ENCODE peak calls at places on chromosomes 16 and 17, in eight cellular contexts. One of them, this sample, is unnamed.

GRCh38 chr16:57993452-57993851 is 7.0 kb downstream of the ZNF319 start:
- DNase-seq in AG04449: no peak
- DNase-seq in BE2C: peak; percentile 10
- DNase-seq in heart right ventricle: no peak
- DNase-seq in choroid plexus epithelial cell: no peak
- DNase-seq in psoas muscle: no peak
- DNase-seq in breast epithelium: no peak
- DNase-seq in neural progenitor cell: no peak
- DNase-seq in this sample: no peak

GRCh38 chr16:11050954-11051353 is 106.6 kb downstream of the CLEC16A start:
- DNase-seq in AG04449: no peak
- DNase-seq in BE2C: no peak
- DNase-seq in heart right ventricle: no peak
- DNase-seq in choroid plexus epithelial cell: no peak
- DNase-seq in psoas muscle: no peak
- DNase-seq in breast epithelium: no peak
- DNase-seq in neural progenitor cell: no peak
- DNase-seq in this sample: no peak

GRCh38 chr17:57259817-57260216 is 3.5 kb downstream of the MSI2 start:
- DNase-seq in AG04449: no peak
- DNase-seq in BE2C: no peak
- DNase-seq in heart right ventricle: no peak
- DNase-seq in choroid plexus epithelial cell: no peak
- DNase-seq in psoas muscle: no peak
- DNase-seq in breast epithelium: no peak
- DNase-seq in neural progenitor cell: no peak
- DNase-seq in this sample: no peak

GRCh38 chr17:82963104-82963950 is 116.1 kb upstream of the METRNL start:
- DNase-seq in AG04449: no peak
- DNase-seq in BE2C: peak; percentile 80
- DNase-seq in heart right ventricle: peak; percentile 83
- DNase-seq in choroid plexus epithelial cell: peak; percentile 80
- DNase-seq in psoas muscle: peak; percentile 88
- DNase-seq in breast epithelium: peak; percentile 47
- DNase-seq in neural progenitor cell: peak; percentile 86
- DNase-seq in this sample: peak; percentile 73

GRCh38 chr17:49148171-49148570 is 15.6 kb downstream of the B4GALNT2 start:
- DNase-seq in AG04449: no peak
- DNase-seq in BE2C: no peak
- DNase-seq in heart right ventricle: no peak
- DNase-seq in choroid plexus epithelial cell: no peak
- DNase-seq in psoas muscle: no peak
- DNase-seq in breast epithelium: no peak
- DNase-seq in neural progenitor cell: no peak
- DNase-seq in this sample: no peak

GRCh38 chr16:58591083-58591482 is 38.5 kb downstream of the CNOT1 start:
- DNase-seq in AG04449: no peak
- DNase-seq in BE2C: no peak
- DNase-seq in heart right ventricle: no peak
- DNase-seq in choroid plexus epithelial cell: no peak
- DNase-seq in psoas muscle: no peak
- DNase-seq in breast epithelium: no peak
- DNase-seq in neural progenitor cell: no peak
- DNase-seq in this sample: no peak

GRCh38 chr17:73678999-73679398 is 34.8 kb upstream of the SDK2 start:
- DNase-seq in AG04449: no peak
- DNase-seq in BE2C: no peak
- DNase-seq in heart right ventricle: no peak
- DNase-seq in choroid plexus epithelial cell: no peak
- DNase-seq in psoas muscle: no peak
- DNase-seq in breast epithelium: no peak
- DNase-seq in neural progenitor cell: no peak
- DNase-seq in this sample: no peak

GRCh38 chr17:82180776-82181528 is 31.7 kb downstream of the CCDC57 start:
- DNase-seq in AG04449: no peak
- DNase-seq in BE2C: no peak
- DNase-seq in heart right ventricle: no peak
- DNase-seq in choroid plexus epithelial cell: no peak
- DNase-seq in psoas muscle: no peak
- DNase-seq in breast epithelium: no peak
- DNase-seq in neural progenitor cell: no peak
- DNase-seq in this sample: no peak

GRCh38 chr17:27540300-27541105 is 84.3 kb downstream of the KSR1 start:
- DNase-seq in AG04449: peak; percentile 99
- DNase-seq in BE2C: no peak
- DNase-seq in heart right ventricle: peak; percentile 73
- DNase-seq in choroid plexus epithelial cell: peak; percentile 100
- DNase-seq in psoas muscle: peak; percentile 85
- DNase-seq in breast epithelium: peak; percentile 75
- DNase-seq in neural progenitor cell: no peak
- DNase-seq in this sample: no peak

GRCh38 chr16:10180771-10181163 is 1.5 kb downstream of the GRIN2A start:
- DNase-seq in AG04449: no peak
- DNase-seq in BE2C: peak; percentile 53
- DNase-seq in heart right ventricle: peak; percentile 13
- DNase-seq in choroid plexus epithelial cell: no peak
- DNase-seq in psoas muscle: no peak
- DNase-seq in breast epithelium: no peak
- DNase-seq in neural progenitor cell: peak; percentile 91
- DNase-seq in this sample: peak; percentile 90

DNA sequence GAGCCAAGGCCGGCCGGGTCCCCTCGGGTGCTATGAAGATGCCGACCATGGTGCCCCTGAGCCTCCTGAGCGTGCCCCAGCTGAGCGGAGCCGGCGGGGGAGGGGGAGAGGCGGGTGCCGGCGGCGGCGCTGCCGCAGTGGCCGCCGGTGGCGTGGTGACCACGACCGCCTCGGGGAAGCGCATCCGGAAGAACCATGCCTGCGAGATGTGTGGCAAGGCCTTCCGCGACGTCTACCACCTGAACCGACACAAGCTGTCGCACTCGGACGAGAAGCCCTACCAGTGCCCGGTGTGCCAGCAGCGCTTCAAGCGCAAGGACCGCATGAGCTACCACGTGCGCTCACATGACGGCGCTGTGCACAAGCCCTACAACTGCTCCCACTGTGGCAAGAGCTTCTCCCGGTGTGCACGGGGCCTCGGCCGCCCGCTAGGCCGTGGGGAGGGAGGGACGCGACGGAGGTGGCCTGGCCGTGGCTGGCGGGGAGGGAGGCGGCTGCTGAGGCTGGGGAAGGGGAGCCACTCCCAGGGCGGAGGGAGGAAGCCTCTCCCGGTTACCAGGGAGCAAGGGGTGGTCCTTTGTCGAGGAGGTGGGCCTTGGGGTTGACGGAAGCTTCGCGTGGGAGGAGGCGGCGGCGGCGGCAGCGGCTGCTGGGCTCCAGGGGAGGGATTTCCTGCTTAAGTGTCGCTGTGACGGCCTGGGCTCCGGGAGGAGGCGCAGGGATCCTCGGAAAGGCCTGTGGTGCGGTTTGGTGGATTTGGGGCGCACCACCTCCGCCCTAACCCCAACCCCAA is 1.3 kb downstream of the MAZ start:
- DNase-seq in AG04449: peak; percentile 61
- DNase-seq in BE2C: peak; percentile 93
- DNase-seq in heart right ventricle: peak; percentile 95
- DNase-seq in choroid plexus epithelial cell: peak; percentile 95
- DNase-seq in psoas muscle: peak; percentile 94
- DNase-seq in breast epithelium: peak; percentile 91
- DNase-seq in neural progenitor cell: peak; percentile 89
- DNase-seq in this sample: peak; percentile 79
- TF ChIP-seq CTCF in AG04449: peak; percentile 78
- TF ChIP-seq CTCF in BE2C: peak; percentile 63
- TF ChIP-seq CTCF in heart right ventricle: peak; percentile 61
- TF ChIP-seq CTCF in choroid plexus epithelial cell: peak; percentile 46
- TF ChIP-seq CTCF in psoas muscle: peak; percentile 32
- TF ChIP-seq CTCF in breast epithelium: peak; percentile 13
- TF ChIP-seq CTCF in neural progenitor cell: peak; percentile 55
- TF ChIP-seq CTCF in this sample: peak; percentile 43

DNA sequence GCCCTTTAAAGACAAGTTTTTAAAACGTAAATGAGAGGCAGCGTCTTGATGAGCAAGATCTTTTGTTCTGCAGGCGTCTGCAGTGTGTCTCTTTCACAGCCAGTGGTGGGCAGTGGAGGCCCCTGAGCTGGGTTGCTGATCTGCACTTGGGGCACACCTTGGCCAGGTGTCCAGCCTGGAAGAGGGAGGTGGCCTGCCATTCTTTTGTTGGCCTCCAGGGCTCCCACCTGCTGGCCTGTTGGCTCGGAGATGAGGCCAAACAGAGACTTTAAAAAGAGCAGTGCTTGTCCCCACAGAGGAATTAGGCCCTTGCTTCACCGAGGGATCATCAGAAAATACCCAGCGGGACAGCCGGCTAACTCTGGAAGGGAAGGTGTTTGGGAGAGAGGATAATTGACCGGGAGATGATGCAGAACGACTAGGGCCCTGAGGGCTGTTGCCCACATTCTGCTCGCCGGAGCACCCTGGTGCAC is 145.9 kb upstream of the PLCG2 start:
- DNase-seq in AG04449: no peak
- DNase-seq in BE2C: no peak
- DNase-seq in heart right ventricle: no peak
- DNase-seq in choroid plexus epithelial cell: no peak
- DNase-seq in psoas muscle: no peak
- DNase-seq in breast epithelium: no peak
- DNase-seq in neural progenitor cell: peak; percentile 46
- DNase-seq in this sample: no peak
- TF ChIP-seq CTCF in AG04449: no peak
- TF ChIP-seq CTCF in BE2C: no peak
- TF ChIP-seq CTCF in heart right ventricle: no peak
- TF ChIP-seq CTCF in choroid plexus epithelial cell: peak; percentile 35
- TF ChIP-seq CTCF in psoas muscle: no peak
- TF ChIP-seq CTCF in breast epithelium: peak; percentile 28
- TF ChIP-seq CTCF in neural progenitor cell: peak; percentile 34
- TF ChIP-seq CTCF in this sample: peak; percentile 29

DNA sequence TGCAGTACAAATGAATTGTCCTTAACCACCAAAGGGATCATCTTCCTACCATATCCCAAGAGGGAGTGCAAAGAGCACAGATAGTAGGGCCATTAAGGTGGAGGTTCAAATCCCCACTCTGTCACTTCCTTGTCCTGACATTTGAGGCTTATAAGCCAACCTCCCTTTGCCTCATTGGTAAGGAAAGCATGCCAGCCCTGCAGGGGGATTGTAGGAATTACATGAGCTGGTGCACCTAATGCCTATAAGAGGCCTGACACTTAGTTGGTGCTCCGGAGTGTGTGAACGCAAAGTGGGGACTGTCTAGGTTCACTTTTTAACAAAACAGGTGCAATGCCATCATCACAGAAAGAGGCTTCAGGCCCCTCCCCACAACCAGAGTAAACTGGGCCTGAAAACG is 374.4 kb downstream of the SNX29 start:
- DNase-seq in AG04449: no peak
- DNase-seq in BE2C: no peak
- DNase-seq in heart right ventricle: no peak
- DNase-seq in choroid plexus epithelial cell: no peak
- DNase-seq in psoas muscle: no peak
- DNase-seq in breast epithelium: no peak
- DNase-seq in neural progenitor cell: peak; percentile 20
- DNase-seq in this sample: no peak
- TF ChIP-seq CTCF in AG04449: no peak
- TF ChIP-seq CTCF in BE2C: no peak
- TF ChIP-seq CTCF in heart right ventricle: no peak
- TF ChIP-seq CTCF in choroid plexus epithelial cell: no peak
- TF ChIP-seq CTCF in psoas muscle: no peak
- TF ChIP-seq CTCF in breast epithelium: no peak
- TF ChIP-seq CTCF in neural progenitor cell: peak; percentile 30
- TF ChIP-seq CTCF in this sample: no peak

GRCh38 chr16:3012828-3013420 is at the start of gene CLDN9:
- DNase-seq in AG04449: no peak
- DNase-seq in BE2C: no peak
- DNase-seq in heart right ventricle: no peak
- DNase-seq in choroid plexus epithelial cell: no peak
- DNase-seq in psoas muscle: no peak
- DNase-seq in breast epithelium: no peak
- DNase-seq in neural progenitor cell: peak; percentile 58
- DNase-seq in this sample: no peak

GRCh38 chr16:3010510-3010909 is 2.2 kb upstream of the CLDN9 start:
- DNase-seq in AG04449: no peak
- DNase-seq in BE2C: no peak
- DNase-seq in heart right ventricle: no peak
- DNase-seq in choroid plexus epithelial cell: no peak
- DNase-seq in psoas muscle: no peak
- DNase-seq in breast epithelium: no peak
- DNase-seq in neural progenitor cell: no peak
- DNase-seq in this sample: no peak

GRCh38 chr16:3013998-3014690 is 1.4 kb downstream of the CLDN9 start:
- DNase-seq in AG04449: no peak
- DNase-seq in BE2C: no peak
- DNase-seq in heart right ventricle: no peak
- DNase-seq in choroid plexus epithelial cell: no peak
- DNase-seq in psoas muscle: no peak
- DNase-seq in breast epithelium: no peak
- DNase-seq in neural progenitor cell: no peak
- DNase-seq in this sample: no peak

GRCh38 chr16:3013491-3013951 is 798 bp downstream of the CLDN9 start:
- DNase-seq in AG04449: no peak
- DNase-seq in BE2C: no peak
- DNase-seq in heart right ventricle: no peak
- DNase-seq in choroid plexus epithelial cell: no peak
- DNase-seq in psoas muscle: no peak
- DNase-seq in breast epithelium: no peak
- DNase-seq in neural progenitor cell: no peak
- DNase-seq in this sample: no peak

DNA sequence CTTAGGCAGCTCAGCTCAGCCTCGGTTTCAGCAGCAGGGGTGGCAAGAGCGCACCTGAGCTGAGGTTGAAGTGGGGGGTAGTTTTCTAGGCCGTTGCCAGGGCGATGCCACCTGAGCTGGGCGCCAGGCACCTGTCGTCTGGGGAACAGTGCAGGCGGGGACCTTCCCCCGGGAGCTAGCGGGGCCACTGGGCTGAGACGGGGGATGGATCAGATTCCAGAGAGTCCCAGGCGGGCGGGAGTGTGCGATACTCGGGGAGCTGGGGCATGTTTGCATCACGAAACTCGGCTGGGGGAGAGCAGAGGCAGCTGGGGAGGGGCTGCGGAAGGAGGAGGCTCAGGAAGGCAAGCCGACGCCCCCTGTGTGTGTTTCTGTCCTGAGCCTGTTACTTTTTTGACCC is 477 bp upstream of the CLDN9 start:
- DNase-seq in AG04449: no peak
- DNase-seq in BE2C: no peak
- DNase-seq in heart right ventricle: no peak
- DNase-seq in choroid plexus epithelial cell: no peak
- DNase-seq in psoas muscle: no peak
- DNase-seq in breast epithelium: no peak
- DNase-seq in neural progenitor cell: peak; percentile 43
- DNase-seq in this sample: peak; percentile 59
- TF ChIP-seq CTCF in AG04449: no peak
- TF ChIP-seq CTCF in BE2C: no peak
- TF ChIP-seq CTCF in heart right ventricle: no peak
- TF ChIP-seq CTCF in choroid plexus epithelial cell: no peak
- TF ChIP-seq CTCF in psoas muscle: no peak
- TF ChIP-seq CTCF in breast epithelium: no peak
- TF ChIP-seq CTCF in neural progenitor cell: no peak
- TF ChIP-seq CTCF in this sample: no peak